ENCODE peak calls at places on chromosomes 5 and 9, in eight cellular contexts. One of them, this sample, is unnamed. For H3K9me3, the result is how much of the 10 kb centered on the place peaks cover.

GRCh38 chr9:34501372-34501771 is 21.4 kb downstream of the ENHO start:
- DNase-seq in HepG2: no peak
- DNase-seq in body of pancreas: no peak
- DNase-seq in IMR-90: no peak
- DNase-seq in esophagus squamous epithelium: no peak
- DNase-seq in A549: no peak
- DNase-seq in endothelial cell of umbilical vein: no peak
- DNase-seq in tibial nerve: no peak
- DNase-seq in this sample: no peak

GRCh38 chr9:132008184-132008781 is 71.4 kb downstream of the MED27 start:
- DNase-seq in body of pancreas: no peak
- DNase-seq in esophagus squamous epithelium: no peak
- DNase-seq in tibial nerve: no peak
- DNase-seq in HepG2: no peak
- DNase-seq in A549: peak
- DNase-seq in endothelial cell of umbilical vein: no peak
- DNase-seq in IMR-90: peak
- DNase-seq in this sample: no peak

GRCh38 chr9:89361031-89361430 is 42.7 kb downstream of the SECISBP2 start:
- DNase-seq in A549: no peak
- DNase-seq in body of pancreas: no peak
- DNase-seq in tibial nerve: no peak
- DNase-seq in endothelial cell of umbilical vein: no peak
- DNase-seq in esophagus squamous epithelium: no peak
- DNase-seq in HepG2: no peak
- DNase-seq in IMR-90: no peak
- DNase-seq in this sample: peak

GRCh38 chr9:125472926-125473701 is 211.5 kb downstream of the GAPVD1 start:
- DNase-seq in IMR-90: peak
- DNase-seq in A549: no peak
- DNase-seq in tibial nerve: no peak
- DNase-seq in esophagus squamous epithelium: no peak
- DNase-seq in body of pancreas: no peak
- DNase-seq in endothelial cell of umbilical vein: peak
- DNase-seq in HepG2: peak
- DNase-seq in this sample: peak

GRCh38 chr5:127988149-127988755 is 95.3 kb upstream of the SLC12A2 start:
- DNase-seq in esophagus squamous epithelium: no peak
- DNase-seq in HepG2: peak
- DNase-seq in endothelial cell of umbilical vein: peak
- DNase-seq in body of pancreas: no peak
- DNase-seq in IMR-90: peak
- DNase-seq in tibial nerve: no peak
- DNase-seq in A549: peak
- DNase-seq in this sample: no peak

GRCh38 chr5:178661836-178662540 is 35.1 kb upstream of the CLK4 start:
- DNase-seq in IMR-90: no peak
- DNase-seq in tibial nerve: no peak
- DNase-seq in body of pancreas: no peak
- DNase-seq in A549: no peak
- DNase-seq in HepG2: no peak
- DNase-seq in esophagus squamous epithelium: no peak
- DNase-seq in endothelial cell of umbilical vein: no peak
- DNase-seq in this sample: no peak

GRCh38 chr9:129352157-129352870 is 174.3 kb upstream of the IER5L start:
- DNase-seq in esophagus squamous epithelium: no peak
- DNase-seq in IMR-90: no peak
- DNase-seq in body of pancreas: no peak
- DNase-seq in HepG2: no peak
- DNase-seq in A549: no peak
- DNase-seq in endothelial cell of umbilical vein: no peak
- DNase-seq in tibial nerve: peak
- DNase-seq in this sample: no peak

GRCh38 chr5:6343951-6344596 is 34.3 kb downstream of the MED10 start:
- DNase-seq in HepG2: no peak
- DNase-seq in body of pancreas: no peak
- DNase-seq in tibial nerve: no peak
- DNase-seq in endothelial cell of umbilical vein: no peak
- DNase-seq in esophagus squamous epithelium: no peak
- DNase-seq in A549: no peak
- DNase-seq in IMR-90: no peak
- DNase-seq in this sample: no peak

GRCh38 chr9:77647659-77648457 is at the start of gene GNA14:
- DNase-seq in tibial nerve: no peak
- DNase-seq in HepG2: no peak
- DNase-seq in body of pancreas: peak
- DNase-seq in endothelial cell of umbilical vein: peak
- DNase-seq in esophagus squamous epithelium: no peak
- DNase-seq in IMR-90: no peak
- DNase-seq in A549: no peak
- DNase-seq in this sample: no peak

GRCh38 chr9:136328622-136329041 is 1.3 kb downstream of the GPSM1 start:
- DNase-seq in IMR-90: peak
- DNase-seq in tibial nerve: no peak
- DNase-seq in body of pancreas: no peak
- DNase-seq in A549: no peak
- DNase-seq in esophagus squamous epithelium: no peak
- DNase-seq in endothelial cell of umbilical vein: peak
- DNase-seq in HepG2: no peak
- DNase-seq in this sample: no peak

GRCh38 chr5:96743065-96743768 is 64.5 kb downstream of the ERAP1 start:
- DNase-seq in endothelial cell of umbilical vein: peak
- DNase-seq in HepG2: no peak
- DNase-seq in A549: no peak
- DNase-seq in body of pancreas: no peak
- DNase-seq in esophagus squamous epithelium: no peak
- DNase-seq in tibial nerve: no peak
- DNase-seq in IMR-90: peak
- DNase-seq in this sample: no peak

GRCh38 chr9:114864471-114864870 is 58.6 kb upstream of the TNFSF15 start:
- DNase-seq in IMR-90: no peak
- DNase-seq in esophagus squamous epithelium: no peak
- DNase-seq in HepG2: no peak
- DNase-seq in tibial nerve: no peak
- DNase-seq in endothelial cell of umbilical vein: no peak
- DNase-seq in A549: no peak
- DNase-seq in body of pancreas: no peak
- DNase-seq in this sample: no peak

GRCh38 chr9:116151966-116152381 is 1.6 kb upstream of the PAPPA start:
- DNase-seq in tibial nerve: no peak
- DNase-seq in A549: peak
- DNase-seq in esophagus squamous epithelium: no peak
- DNase-seq in endothelial cell of umbilical vein: peak
- DNase-seq in HepG2: no peak
- DNase-seq in IMR-90: peak
- DNase-seq in body of pancreas: no peak
- DNase-seq in this sample: no peak

GRCh38 chr9:79213417-79214125 is 358.2 kb upstream of the TLE4 start:
- DNase-seq in A549: no peak
- DNase-seq in endothelial cell of umbilical vein: no peak
- DNase-seq in HepG2: no peak
- DNase-seq in tibial nerve: no peak
- DNase-seq in IMR-90: peak
- DNase-seq in body of pancreas: no peak
- DNase-seq in esophagus squamous epithelium: no peak
- DNase-seq in this sample: no peak

GRCh38 chr5:158727771-158728311 is 371.9 kb downstream of the EBF1 start:
- DNase-seq in A549: no peak
- DNase-seq in IMR-90: no peak
- DNase-seq in body of pancreas: peak
- DNase-seq in esophagus squamous epithelium: no peak
- DNase-seq in tibial nerve: peak
- DNase-seq in HepG2: peak
- DNase-seq in endothelial cell of umbilical vein: peak
- DNase-seq in this sample: peak

GRCh38 chr5:104643320-104643719 is 1080.7 kb upstream of the NUDT12 start:
- DNase-seq in endothelial cell of umbilical vein: no peak
- DNase-seq in A549: no peak
- DNase-seq in body of pancreas: no peak
- DNase-seq in tibial nerve: no peak
- DNase-seq in IMR-90: no peak
- DNase-seq in esophagus squamous epithelium: no peak
- DNase-seq in HepG2: no peak
- DNase-seq in this sample: no peak

GRCh38 chr9:6549106-6549505 is 96.4 kb downstream of the GLDC start:
- DNase-seq in body of pancreas: no peak
- DNase-seq in HepG2: no peak
- DNase-seq in tibial nerve: no peak
- DNase-seq in A549: no peak
- DNase-seq in IMR-90: no peak
- DNase-seq in esophagus squamous epithelium: no peak
- DNase-seq in endothelial cell of umbilical vein: no peak
- DNase-seq in this sample: no peak

GRCh38 chr5:77935516-77936364 is 159.6 kb upstream of the TBCA start:
- DNase-seq in IMR-90: no peak
- DNase-seq in tibial nerve: no peak
- DNase-seq in A549: no peak
- DNase-seq in endothelial cell of umbilical vein: no peak
- DNase-seq in body of pancreas: no peak
- DNase-seq in esophagus squamous epithelium: no peak
- DNase-seq in HepG2: no peak
- DNase-seq in this sample: no peak

DNA sequence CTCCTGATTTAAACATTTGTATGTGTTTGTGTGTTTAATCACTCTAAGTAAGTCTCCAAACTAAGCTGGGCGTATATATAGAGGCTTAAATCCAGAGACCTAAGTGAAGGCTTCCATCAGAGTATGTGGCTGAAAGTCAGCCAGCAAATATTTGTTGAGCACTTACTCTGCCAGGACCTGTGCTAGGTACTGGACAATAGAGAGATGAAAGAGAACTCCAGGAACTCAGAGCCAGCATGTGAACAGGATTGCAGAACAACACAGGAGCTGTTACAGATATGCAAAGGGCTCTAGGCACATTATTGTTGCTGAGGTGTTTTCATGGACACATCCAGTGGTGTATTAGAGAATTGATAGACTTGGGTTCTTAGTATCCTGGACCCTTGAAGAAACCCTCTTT is 4.7 kb upstream of the BNIP1 start:
- DNase-seq in HepG2: peak
- DNase-seq in tibial nerve: no peak
- DNase-seq in esophagus squamous epithelium: no peak
- DNase-seq in A549: no peak
- DNase-seq in IMR-90: no peak
- DNase-seq in body of pancreas: no peak
- DNase-seq in endothelial cell of umbilical vein: no peak
- DNase-seq in this sample: no peak
- H3K4me3 ChIP-seq in HepG2: no peak
- H3K4me3 ChIP-seq in tibial nerve: no peak
- H3K4me3 ChIP-seq in esophagus squamous epithelium: no peak
- H3K4me3 ChIP-seq in A549: no peak
- H3K4me3 ChIP-seq in IMR-90: no peak
- H3K4me3 ChIP-seq in body of pancreas: no peak
- H3K4me3 ChIP-seq in endothelial cell of umbilical vein: no peak
- H3K4me3 ChIP-seq in this sample: no peak

GRCh38 chr9:109117856-109118801 is 1.6 kb downstream of the TMEM245 start:
- DNase-seq in A549: peak
- DNase-seq in IMR-90: peak
- DNase-seq in endothelial cell of umbilical vein: peak
- DNase-seq in tibial nerve: no peak
- DNase-seq in esophagus squamous epithelium: no peak
- DNase-seq in body of pancreas: peak
- DNase-seq in HepG2: peak
- DNase-seq in this sample: peak
- TF ChIP-seq POLR2A in A549: no peak
- TF ChIP-seq POLR2A in IMR-90: no peak
- TF ChIP-seq POLR2A in endothelial cell of umbilical vein: no peak
- TF ChIP-seq POLR2A in tibial nerve: no peak
- TF ChIP-seq POLR2A in esophagus squamous epithelium: no peak
- TF ChIP-seq POLR2A in body of pancreas: peak
- TF ChIP-seq POLR2A in HepG2: no peak
- TF ChIP-seq POLR2A in this sample: peak

GRCh38 chr5:44987026-44987425 is 178.3 kb downstream of the MRPS30 start:
- DNase-seq in IMR-90: no peak
- DNase-seq in endothelial cell of umbilical vein: no peak
- DNase-seq in tibial nerve: no peak
- DNase-seq in esophagus squamous epithelium: no peak
- DNase-seq in body of pancreas: no peak
- DNase-seq in HepG2: no peak
- DNase-seq in A549: no peak
- DNase-seq in this sample: no peak

GRCh38 chr5:44981708-44982107 is 173.0 kb downstream of the MRPS30 start:
- DNase-seq in esophagus squamous epithelium: no peak
- DNase-seq in body of pancreas: no peak
- DNase-seq in A549: no peak
- DNase-seq in endothelial cell of umbilical vein: no peak
- DNase-seq in IMR-90: no peak
- DNase-seq in HepG2: no peak
- DNase-seq in tibial nerve: no peak
- DNase-seq in this sample: no peak

DNA sequence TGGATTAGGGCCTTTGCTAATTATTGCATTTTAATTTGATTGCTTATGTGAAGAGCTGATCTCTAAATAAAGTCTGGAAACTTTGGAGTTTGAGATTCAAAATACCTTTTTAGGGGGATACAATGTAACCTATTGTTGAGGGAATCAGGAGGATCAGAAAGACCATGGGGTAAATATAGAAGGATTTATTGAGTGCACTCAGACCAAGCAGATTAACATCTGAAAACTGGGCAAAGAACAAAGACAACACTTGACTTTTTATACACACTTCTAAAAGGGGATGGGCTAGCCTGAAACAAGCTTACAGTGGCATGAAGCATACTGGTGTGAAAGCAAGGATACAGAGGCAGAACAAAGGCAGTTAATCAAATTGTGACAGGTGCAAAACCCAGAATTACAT is 174.3 kb downstream of the MRPS30 start:
- DNase-seq in endothelial cell of umbilical vein: no peak
- DNase-seq in body of pancreas: no peak
- DNase-seq in tibial nerve: no peak
- DNase-seq in A549: no peak
- DNase-seq in esophagus squamous epithelium: no peak
- DNase-seq in IMR-90: no peak
- DNase-seq in HepG2: no peak
- DNase-seq in this sample: no peak
- H3K9me3 ChIP-seq in endothelial cell of umbilical vein: under half
- H3K9me3 ChIP-seq in body of pancreas: under half
- H3K9me3 ChIP-seq in tibial nerve: under half
- H3K9me3 ChIP-seq in A549: under half
- H3K9me3 ChIP-seq in esophagus squamous epithelium: under half
- H3K9me3 ChIP-seq in IMR-90: under half
- H3K9me3 ChIP-seq in HepG2: half or more
- H3K9me3 ChIP-seq in this sample: under half

DNA sequence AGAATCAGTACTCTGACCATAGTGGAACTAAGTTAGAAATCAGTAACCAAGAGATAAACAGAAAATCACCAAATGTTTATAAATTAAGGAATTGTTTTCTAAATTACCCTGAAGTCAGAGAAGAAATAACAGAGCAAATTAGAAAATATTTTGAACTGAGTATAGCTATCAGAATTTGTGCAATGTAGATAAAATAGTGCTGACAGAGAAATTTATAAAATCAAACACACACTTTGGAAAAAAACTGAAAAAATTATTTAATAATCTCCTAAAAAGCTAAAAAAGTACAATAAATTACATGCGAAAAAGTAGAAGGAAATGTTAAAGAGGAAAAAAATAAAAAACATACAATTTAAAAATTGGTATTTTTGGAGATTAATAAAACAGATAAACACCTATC is 37.1 kb upstream of the PPP1R2B start:
- DNase-seq in body of pancreas: no peak
- DNase-seq in tibial nerve: no peak
- DNase-seq in A549: no peak
- DNase-seq in esophagus squamous epithelium: no peak
- DNase-seq in HepG2: no peak
- DNase-seq in endothelial cell of umbilical vein: no peak
- DNase-seq in IMR-90: no peak
- DNase-seq in this sample: no peak
- H3K4me3 ChIP-seq in body of pancreas: no peak
- H3K4me3 ChIP-seq in tibial nerve: no peak
- H3K4me3 ChIP-seq in A549: no peak
- H3K4me3 ChIP-seq in esophagus squamous epithelium: no peak
- H3K4me3 ChIP-seq in HepG2: no peak
- H3K4me3 ChIP-seq in endothelial cell of umbilical vein: no peak
- H3K4me3 ChIP-seq in IMR-90: no peak
- H3K4me3 ChIP-seq in this sample: no peak